ENCODE peak calls at places on chromosomes 11 and 22, in four cellular contexts. H is HCT116, W is HepG2, Q is K562. P is an unnamed sample. For H3K4me1, the result is how much of the 10 kb centered on the place peaks cover.

GRCh38 chr11:29914203-29914930 is 102.5 kb downstream of the KCNA4 start:
- DNase-seq in H (no peak), W (no peak), Q (no peak), P (no peak)

GRCh38 chr22:27580311-27580897 is 221.2 kb downstream of the MN1 start:
- DNase-seq in H (no peak), W (no peak), Q (no peak), P (no peak)

GRCh38 chr22:19723165-19723989 is at the start of gene GP1BB:
- DNase-seq in H (no peak), W (no peak), Q (peak), P (no peak)

GRCh38 chr11:122322369-122322768 is 206.4 kb upstream of the BLID start:
- DNase-seq in H (no peak), W (no peak), Q (no peak), P (no peak)

GRCh38 chr11:91981995-91982394 is 242.6 kb upstream of the FAT3 start:
- DNase-seq in H (no peak), W (no peak), Q (no peak), P (no peak)

GRCh38 chr11:3824714-3825472 is 15.9 kb downstream of the RHOG start:
- DNase-seq in H (no peak), W (peak), Q (peak), P (no peak)

GRCh38 chr11:69380921-69381581 is 87.1 kb downstream of the MYEOV start:
- DNase-seq in H (no peak), W (no peak), Q (no peak), P (no peak)

GRCh38 chr11:2453436-2453835 is 8.6 kb downstream of the KCNQ1 start:
- DNase-seq in H (no peak), W (no peak), Q (no peak), P (no peak)

GRCh38 chr22:23752750-23753149 is 1.5 kb downstream of the VPREB3 start:
- DNase-seq in H (no peak), W (no peak), Q (no peak), P (no peak)

DNA sequence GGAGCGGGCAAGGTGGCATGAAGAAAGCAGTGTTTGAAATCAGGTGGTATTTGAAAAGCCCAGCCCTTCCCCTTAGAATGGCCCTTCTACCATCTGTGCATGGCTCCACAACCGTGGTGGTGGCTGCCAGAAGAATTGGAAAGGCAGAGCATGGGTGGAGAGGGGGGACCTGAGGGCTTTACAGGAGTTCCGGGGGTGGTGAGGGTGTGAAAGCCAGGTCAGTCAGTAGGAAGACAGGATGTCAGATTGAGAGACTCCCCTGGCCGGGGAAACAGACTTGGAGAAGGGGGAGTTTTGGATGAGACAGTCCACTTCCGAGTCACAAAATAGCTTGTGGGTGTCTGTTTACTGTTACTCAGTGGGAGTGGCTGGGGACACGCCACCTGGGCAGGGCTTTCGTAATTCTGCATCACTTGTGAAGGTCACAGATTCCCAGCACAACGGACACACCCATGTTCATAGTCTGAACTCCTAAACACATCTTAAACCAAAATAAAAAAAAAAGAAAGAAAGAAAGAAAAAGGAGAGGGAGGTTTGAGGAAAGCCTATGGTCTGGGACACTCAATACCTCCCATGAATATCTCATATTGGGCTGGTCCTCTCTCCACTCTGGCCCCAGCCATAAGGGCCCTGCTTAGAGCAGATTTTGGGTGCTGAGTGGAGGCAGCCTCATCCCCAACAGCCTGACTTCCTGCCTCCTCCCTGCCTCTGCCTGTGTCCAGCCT is 24.4 kb upstream of the SMIM35 start:
- DNase-seq in H (no peak), W (no peak), Q (peak), P (no peak)
- TF ChIP-seq REST in H (no peak), W (no peak), Q (no peak), P (no peak)

DNA sequence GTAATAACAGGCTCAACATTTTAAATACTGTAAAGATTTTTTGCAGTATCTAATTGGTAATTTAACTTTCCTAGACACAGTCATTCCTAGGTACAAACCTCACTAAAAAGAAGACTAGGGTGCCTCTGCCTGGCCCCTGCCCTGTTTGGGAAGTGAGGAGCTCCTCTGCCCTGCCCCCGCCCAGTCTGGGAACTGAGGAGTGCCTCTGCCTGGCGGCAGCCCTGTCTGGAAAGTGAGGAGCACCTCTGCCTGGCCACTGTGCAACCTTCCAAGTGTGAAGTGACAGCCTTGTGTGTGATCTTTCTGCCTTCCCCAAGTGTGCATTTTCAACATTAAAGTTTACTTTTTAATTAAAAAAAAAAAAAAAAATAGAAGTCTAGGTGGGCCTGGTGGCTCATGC is 4.2 kb downstream of the CHORDC1 start:
- DNase-seq in H (no peak), W (no peak), Q (peak), P (no peak)
- H3K4me1 ChIP-seq in H (under half), W (under half), Q (under half), P (under half)

GRCh38 chr22:49525776-49526535 is 301.7 kb downstream of the BRD1 start:
- DNase-seq in H (no peak), W (no peak), Q (peak), P (no peak)

GRCh38 chr22:49522582-49523373 is 304.9 kb downstream of the BRD1 start:
- DNase-seq in H (no peak), W (no peak), Q (no peak), P (no peak)

GRCh38 chr22:49525366-49525765 is 302.3 kb downstream of the BRD1 start:
- DNase-seq in H (no peak), W (no peak), Q (no peak), P (no peak)

GRCh38 chr22:49523374-49524008 is 304.2 kb downstream of the BRD1 start:
- DNase-seq in H (no peak), W (no peak), Q (no peak), P (no peak)

DNA sequence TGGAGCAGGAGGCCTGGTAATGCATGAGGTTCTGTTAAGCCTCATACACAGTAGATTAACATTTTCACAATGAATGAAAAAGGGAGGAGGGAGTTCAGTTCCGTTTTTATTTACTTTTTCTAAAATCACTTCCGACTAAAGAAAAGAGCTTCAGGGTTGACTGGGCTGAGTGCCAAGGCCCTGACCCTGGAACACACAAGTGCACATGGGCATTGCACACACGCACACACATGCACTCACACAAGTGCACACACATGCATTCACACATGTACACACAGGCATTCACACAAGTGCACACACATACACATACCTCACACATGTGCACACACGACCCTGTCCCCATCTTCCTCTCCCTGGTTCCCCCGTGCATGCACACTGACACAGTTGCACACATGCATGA is 303.3 kb downstream of the BRD1 start:
- DNase-seq in H (no peak), W (no peak), Q (no peak), P (no peak)
- TF ChIP-seq TCF7L2 in H (no peak), W (no peak), Q (no peak), P (no peak)

DNA sequence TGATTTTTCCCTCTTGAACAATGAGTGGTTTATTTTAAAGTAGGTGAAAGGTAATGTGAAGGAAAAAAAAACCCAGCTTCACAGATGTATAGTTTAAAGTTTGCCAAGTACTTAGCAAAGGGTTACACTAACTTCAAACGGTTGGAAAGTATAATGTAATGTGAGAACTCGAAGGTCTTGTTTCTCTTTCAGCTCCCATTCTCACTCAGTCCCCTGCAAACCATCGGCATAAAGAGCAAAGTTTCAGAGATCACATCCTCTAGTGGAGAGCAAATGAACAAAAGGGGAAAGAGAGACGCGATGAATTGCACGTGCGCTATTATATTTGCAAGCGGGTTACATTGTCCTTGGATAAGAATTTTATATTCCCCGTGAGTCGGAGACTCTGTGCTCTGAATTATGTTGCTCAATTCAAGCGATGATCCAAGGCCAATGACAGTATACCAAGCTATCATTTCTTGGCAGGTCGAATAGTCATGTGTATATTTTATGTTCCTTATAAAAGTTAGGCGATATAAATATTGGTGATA is 37.6 kb upstream of the BIRC3 start:
- DNase-seq in H (no peak), W (peak), Q (no peak), P (no peak)
- TF ChIP-seq REST in H (no peak), W (peak), Q (no peak), P (no peak)

GRCh38 chr11:118898400-118899295 is 15.0 kb downstream of the CXCR5 start:
- DNase-seq in H (no peak), W (no peak), Q (no peak), P (no peak)
- H3K4me1 ChIP-seq in H (under half), W (under half), Q (under half), P (half or more)

GRCh38 chr11:134412508-134413333 is 679 bp upstream of the B3GAT1 start:
- DNase-seq in H (no peak), W (no peak), Q (no peak), P (no peak)
- TF ChIP-seq TCF7L2 in H (no peak), W (no peak), Q (no peak), P (peak)

GRCh38 chr22:44051961-44052360 is 27.9 kb downstream of the PARVB start:
- DNase-seq in H (no peak), W (no peak), Q (no peak), P (no peak)

GRCh38 chr22:44047891-44048301 is 23.8 kb downstream of the PARVB start:
- DNase-seq in H (no peak), W (no peak), Q (no peak), P (no peak)

GRCh38 chr22:44050766-44051747 is 27.0 kb downstream of the PARVB start:
- DNase-seq in H (no peak), W (no peak), Q (no peak), P (no peak)

GRCh38 chr22:44046485-44047141 is 22.5 kb downstream of the PARVB start:
- DNase-seq in H (no peak), W (no peak), Q (peak), P (no peak)

GRCh38 chr22:44049369-44050231 is 25.5 kb downstream of the PARVB start:
- DNase-seq in H (no peak), W (no peak), Q (no peak), P (no peak)
- TF ChIP-seq REST in H (no peak), W (no peak), Q (no peak), P (no peak)

DNA sequence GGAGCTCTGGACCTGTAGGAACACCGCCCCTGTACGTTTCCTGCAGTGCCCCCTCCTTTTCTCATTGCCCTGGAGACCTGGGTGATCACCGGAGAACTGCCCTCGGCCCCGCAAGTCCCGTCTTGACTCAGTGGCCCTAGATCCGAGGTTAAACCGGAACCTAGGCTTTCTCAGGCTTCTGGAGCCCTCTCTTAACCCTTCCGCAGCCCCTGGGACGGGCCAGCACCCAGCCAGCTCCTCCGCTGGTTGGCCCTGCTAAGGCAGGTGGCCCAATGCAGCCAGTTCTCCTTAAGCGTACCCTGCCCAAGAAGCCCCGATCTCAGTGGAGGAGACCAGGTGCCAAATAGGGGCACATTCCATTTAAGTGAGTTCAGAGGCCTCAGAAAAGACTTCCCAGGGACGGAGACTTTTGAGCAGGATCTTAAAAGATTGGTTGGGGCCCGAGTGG is 771 bp downstream of the NLRX1 start:
- DNase-seq in H (peak), W (peak), Q (no peak), P (no peak)
- H3K4me1 ChIP-seq in H (under half), W (under half), Q (under half), P (under half)

GRCh38 chr22:49569286-49570031 is 258.2 kb downstream of the BRD1 start:
- DNase-seq in H (no peak), W (no peak), Q (no peak), P (no peak)
- TF ChIP-seq TCF7L2 in H (no peak), W (no peak), Q (no peak), P (no peak)

DNA sequence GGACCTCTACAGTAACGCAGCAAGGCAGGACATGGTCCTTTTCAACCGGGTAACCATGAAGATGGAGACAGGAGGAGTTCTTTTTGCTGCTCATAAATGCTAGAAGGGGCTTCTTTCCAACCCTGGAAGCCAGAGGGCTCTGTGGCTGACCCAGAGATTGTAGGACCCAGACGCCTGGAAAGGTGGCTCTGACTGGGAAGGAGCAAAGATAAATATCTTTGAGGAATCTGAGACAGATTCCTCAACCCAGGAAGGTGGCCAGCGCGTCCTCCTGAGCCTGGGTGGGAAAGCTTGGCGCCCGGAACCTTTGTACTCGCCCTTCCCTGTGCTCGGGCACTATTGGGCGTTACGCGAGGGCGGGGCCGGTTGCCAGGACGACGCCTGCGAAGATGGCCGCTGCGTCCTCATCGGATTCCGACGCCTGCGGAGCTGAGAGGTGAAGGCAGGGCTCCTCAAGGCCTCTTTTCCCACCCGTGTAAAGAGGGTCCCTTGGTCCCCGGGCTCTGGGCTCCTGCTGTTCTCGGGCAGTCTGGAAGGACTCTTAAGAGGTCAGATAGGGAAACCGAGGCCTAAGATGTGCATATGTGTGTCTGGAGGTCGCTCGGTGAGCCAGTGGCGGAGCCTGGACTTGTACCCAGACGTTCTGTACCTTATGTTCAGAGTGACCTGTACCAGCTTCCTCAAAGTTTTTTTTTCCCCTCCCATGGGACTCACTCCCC is at the start of gene BBS1:
- DNase-seq in H (peak), W (peak), Q (peak), P (peak)
- TF ChIP-seq REST in H (no peak), W (no peak), Q (peak), P (no peak)

P was measured in Panc1.